ENCODE peak calls at places on chromosomes 7 and 10, in four cellular contexts. L is A549, H is GM12878, W is HepG2. V is an unnamed sample.

GRCh38 chr7:28096713-28097112 is 83.9 kb downstream of the JAZF1 start:
- DNase-seq in L (peak; percentile 72), H (peak; percentile 12), W (peak; percentile 27), V (peak; percentile 84)

GRCh38 chr7:119377861-119378260 is 895.1 kb upstream of the KCND2 start:
- DNase-seq in L (no peak), H (no peak), W (no peak), V (no peak)

GRCh38 chr7:24907311-24907886 is 72.6 kb downstream of the OSBPL3 start:
- DNase-seq in L (peak; percentile 41), H (peak; percentile 44), W (no peak), V (no peak)

GRCh38 chr10:120789804-120790203 is 61.4 kb upstream of the WDR11 start:
- DNase-seq in L (no peak), H (no peak), W (no peak), V (no peak)

GRCh38 chr7:120160166-120160565 is 112.8 kb upstream of the KCND2 start:
- DNase-seq in L (no peak), H (no peak), W (no peak), V (no peak)

GRCh38 chr10:100743626-100744135 is 1.7 kb upstream of the PAX2 start:
- DNase-seq in L (peak; percentile 84), H (no peak), W (peak; percentile 47), V (peak; percentile 85)

GRCh38 chr10:97628228-97628627 is 5.1 kb downstream of the MORN4 start:
- DNase-seq in L (no peak), H (no peak), W (no peak), V (no peak)

GRCh38 chr10:14621037-14621436 is 153.7 kb downstream of the FAM107B start:
- DNase-seq in L (no peak), H (no peak), W (no peak), V (no peak)

GRCh38 chr10:48602401-48603135 is 2.3 kb downstream of the ARHGAP22 start:
- DNase-seq in L (no peak), H (no peak), W (no peak), V (no peak)

GRCh38 chr10:132678436-132679216 is 107.3 kb downstream of the NKX6-2 start:
- DNase-seq in L (no peak), H (no peak), W (no peak), V (no peak)

GRCh38 chr7:124765401-124766352 is at the start of gene GPR37:
- DNase-seq in L (peak; percentile 68), H (no peak), W (no peak), V (peak; percentile 95)

GRCh38 chr7:99788554-99788953 is 4.6 kb upstream of the CYP3A4 start:
- DNase-seq in L (no peak), H (no peak), W (no peak), V (no peak)

GRCh38 chr10:104580321-104580720 is 60.8 kb upstream of the SORCS3 start:
- DNase-seq in L (no peak), H (no peak), W (no peak), V (no peak)

GRCh38 chr7:27145167-27145883 is 1.8 kb upstream of the HOXA5 start:
- DNase-seq in L (no peak), H (no peak), W (no peak), V (peak; percentile 45)

GRCh38 chr10:112026438-112026837 is 157.1 kb downstream of the GPAM start:
- DNase-seq in L (no peak), H (no peak), W (no peak), V (no peak)

GRCh38 chr7:82411732-82412131 is 31.8 kb downstream of the CACNA2D1 start:
- DNase-seq in L (no peak), H (no peak), W (no peak), V (no peak)

GRCh38 chr10:91843083-91843482 is 44.9 kb downstream of the TNKS2 start:
- DNase-seq in L (no peak), H (no peak), W (no peak), V (no peak)

GRCh38 chr10:101069441-101069840 is 7.7 kb downstream of the KAZALD1 start:
- DNase-seq in L (no peak), H (no peak), W (no peak), V (no peak)

GRCh38 chr10:118721005-118721876 is 33.5 kb downstream of the CACUL1 start:
- DNase-seq in L (peak; percentile 31), H (no peak), W (peak; percentile 28), V (peak; percentile 44)

GRCh38 chr10:90859321-90859751 is 1.5 kb upstream of the HTR7 start:
- DNase-seq in L (no peak), H (no peak), W (peak; percentile 13), V (no peak)

GRCh38 chr7:121604627-121605296 is 208.7 kb upstream of the FAM3C start:
- DNase-seq in L (no peak), H (no peak), W (peak; percentile 22), V (no peak)

DNA sequence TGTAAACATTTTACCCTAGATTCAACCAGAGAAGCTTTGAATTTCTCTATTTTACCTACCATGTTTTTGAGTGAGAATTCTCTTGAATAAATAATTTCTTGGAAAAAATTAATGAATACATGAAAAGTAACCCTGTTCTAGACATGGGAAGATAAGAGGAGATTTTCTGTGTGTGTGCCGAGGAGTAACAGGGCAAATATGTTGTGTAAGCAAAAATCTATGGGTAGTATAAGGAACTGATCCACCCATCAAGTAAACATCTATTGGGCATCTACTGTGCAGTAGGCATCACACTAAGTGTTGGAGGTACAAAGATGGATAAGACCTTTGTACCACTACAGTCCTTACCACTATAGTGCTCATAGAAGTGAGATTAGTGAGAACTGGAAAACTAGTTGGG is 8.2 kb upstream of the NXPH1 start:
- DNase-seq in L (no peak), H (no peak), W (no peak), V (no peak)
- TF ChIP-seq RAD21 in L (no peak), H (no peak), W (no peak), V (no peak)

GRCh38 chr7:86954960-86955359 is 104.5 kb downstream of the ELAPOR2 start:
- DNase-seq in L (no peak), H (no peak), W (no peak), V (no peak)
- TF ChIP-seq REST in L (no peak), H (no peak), W (no peak), V (peak; percentile 74)

DNA sequence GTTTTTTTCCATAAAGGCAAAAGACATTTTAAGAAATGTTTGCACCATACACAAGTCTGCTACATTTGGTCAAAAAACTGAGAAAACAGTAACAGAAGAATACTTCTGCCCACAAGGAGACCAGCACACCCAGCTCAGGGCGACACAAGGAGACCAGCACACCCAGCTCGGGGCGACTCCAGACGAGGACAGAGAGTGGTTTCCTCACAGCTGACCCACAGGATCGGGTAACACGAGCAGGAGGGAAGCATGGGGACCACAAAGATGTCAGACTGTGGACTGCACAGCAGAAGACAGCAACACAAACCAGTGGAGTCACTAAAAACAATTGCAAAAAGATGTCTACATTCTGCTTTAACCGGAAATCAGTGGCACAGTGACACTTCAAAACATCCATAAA is 237.6 kb downstream of the DIP2C start:
- DNase-seq in L (no peak), H (no peak), W (no peak), V (no peak)
- TF ChIP-seq PBX3 in L (no peak), H (no peak), W (no peak), V (no peak)

DNA sequence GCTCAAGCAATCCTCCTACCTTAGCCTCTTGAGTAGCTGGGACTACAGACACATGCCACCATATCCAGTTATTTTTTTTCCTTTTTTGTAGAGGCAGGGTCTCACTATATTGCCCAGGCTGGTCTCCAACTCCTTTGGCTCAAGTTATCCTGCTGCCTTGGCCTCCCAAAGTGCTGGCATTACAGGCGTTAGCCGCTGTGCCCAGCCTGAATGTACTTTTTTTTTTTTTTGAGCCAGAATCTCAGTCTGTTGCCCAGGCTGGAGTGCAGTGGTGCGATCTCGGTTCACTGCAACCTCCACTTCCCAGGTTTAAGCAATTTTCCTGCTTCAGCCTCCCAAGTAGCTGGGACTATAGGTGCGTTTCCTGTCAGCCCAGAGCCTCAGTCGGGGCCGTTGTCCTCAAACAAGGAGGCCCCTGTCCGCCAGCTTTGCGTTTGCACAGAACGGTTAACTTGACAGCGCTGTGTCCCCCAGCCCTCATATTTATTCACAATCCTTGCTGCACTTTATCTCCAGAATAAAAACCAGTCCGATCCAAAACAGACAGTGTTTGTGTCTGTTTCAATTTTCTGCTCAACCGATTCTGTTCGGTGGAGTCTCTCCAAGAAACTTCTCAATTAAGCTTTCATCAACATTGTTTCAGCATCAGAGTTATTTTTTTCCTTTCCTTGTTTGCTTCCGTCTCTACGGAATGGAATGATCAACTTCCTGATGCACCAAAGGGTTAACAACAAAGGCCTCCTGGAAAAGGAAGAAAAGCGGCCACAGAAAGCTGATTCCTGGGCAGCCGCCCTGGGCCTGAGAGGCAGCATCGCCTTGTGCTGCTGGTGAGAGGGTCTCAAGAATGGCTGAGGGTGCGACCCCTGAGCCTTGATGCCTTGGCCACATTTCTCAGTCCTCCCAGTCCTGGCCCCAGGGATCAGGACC is 64.5 kb downstream of the PDIA4 start:
- DNase-seq in L (no peak), H (no peak), W (peak; percentile 36), V (no peak)
- TF ChIP-seq RAD21 in L (no peak), H (no peak), W (no peak), V (no peak)

GRCh38 chr7:93823621-93824020 is 66.9 kb downstream of the TFPI2 start:
- DNase-seq in L (no peak), H (no peak), W (no peak), V (no peak)

GRCh38 chr7:93830141-93830925 is 60.2 kb downstream of the TFPI2 start:
- DNase-seq in L (no peak), H (no peak), W (no peak), V (no peak)

GRCh38 chr7:93828260-93828659 is 62.3 kb downstream of the TFPI2 start:
- DNase-seq in L (no peak), H (no peak), W (no peak), V (no peak)
- TF ChIP-seq REST in L (no peak), H (no peak), W (no peak), V (no peak)

DNA sequence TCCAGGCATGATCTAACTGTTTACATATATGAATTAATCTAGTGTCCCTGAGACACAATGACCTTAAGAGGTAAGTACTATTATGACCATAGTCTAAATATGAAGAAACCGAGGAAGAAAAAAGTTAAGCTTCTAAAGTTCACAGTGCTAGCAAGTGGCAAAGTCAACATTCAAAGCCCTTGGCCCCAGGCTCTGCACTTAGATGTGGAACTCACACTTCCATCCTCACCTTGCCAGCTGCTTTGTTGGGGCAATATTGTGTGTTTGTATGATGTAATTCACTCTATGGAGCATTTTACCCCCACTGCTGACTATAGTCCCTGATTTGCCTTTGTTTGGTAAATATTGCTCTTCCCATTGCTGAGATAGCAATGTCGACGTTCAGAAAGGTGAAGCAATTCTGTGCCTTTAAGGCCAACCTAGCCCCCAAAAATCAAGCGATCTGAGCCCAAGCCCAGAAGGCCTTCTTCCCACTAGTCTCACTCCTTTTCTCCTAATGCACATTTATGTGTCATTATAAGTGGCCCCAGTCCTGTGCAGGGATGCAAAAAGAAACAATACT is 487.6 kb upstream of the ZMIZ1 start:
- DNase-seq in L (no peak), H (no peak), W (peak; percentile 16), V (no peak)
- TF ChIP-seq PBX3 in L (no peak), H (no peak), W (no peak), V (no peak)

GRCh38 chr10:86149264-86149663 is 217.3 kb downstream of the GRID1 start:
- DNase-seq in L (no peak), H (no peak), W (no peak), V (no peak)
- TF ChIP-seq RAD21 in L (no peak), H (no peak), W (no peak), V (no peak)

DNA sequence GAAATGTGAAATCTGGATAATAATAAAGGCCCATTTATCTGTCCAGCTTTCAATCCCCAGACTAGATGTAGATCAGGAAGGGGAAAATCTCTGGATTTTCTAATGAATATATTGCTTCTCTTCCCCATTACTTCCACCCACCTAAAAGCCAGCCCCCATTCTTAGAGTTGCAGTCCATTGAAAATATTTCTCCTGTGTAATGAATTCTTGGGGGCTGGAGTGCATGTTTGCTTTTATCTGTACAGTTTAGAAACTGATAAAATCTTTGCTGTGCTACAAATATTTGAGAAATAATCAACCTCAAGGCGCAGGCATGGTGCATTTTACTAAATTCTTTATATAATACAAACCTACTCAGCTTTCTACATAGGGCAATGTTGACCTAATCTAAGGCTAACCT is 180.8 kb downstream of the ARID5B start:
- DNase-seq in L (no peak), H (no peak), W (peak; percentile 53), V (no peak)
- TF ChIP-seq REST in L (no peak), H (no peak), W (no peak), V (no peak)

V was measured in SK-N-SH.